ENCODE peak calls at places on chromosomes 16 and 17, in four cellular contexts. K, C, Y and U are unnamed samples. For H3K9me3, the result is how much of the 10 kb centered on the place peaks cover.

GRCh38 chr17:65085397-65085796 is 28.9 kb upstream of the GNA13 start:
- DNase-seq in Y (no peak), K (no peak), C (no peak), U (no peak)

GRCh38 chr16:48963306-48963705 is 318.3 kb downstream of the CBLN1 start:
- DNase-seq in C (no peak), Y (no peak), K (no peak), U (no peak)

GRCh38 chr16:78040396-78040795 is 18.0 kb downstream of the CLEC3A start:
- DNase-seq in C (no peak), Y (no peak), K (no peak), U (no peak)

GRCh38 chr17:15171433-15172047 is 93.6 kb downstream of the PMP22 start:
- DNase-seq in K (peak), C (peak), Y (peak), U (peak)

GRCh38 chr17:82623707-82624106 is 24.5 kb downstream of the WDR45B start:
- DNase-seq in K (no peak), C (no peak), Y (no peak), U (no peak)

GRCh38 chr17:65515512-65515911 is 45.9 kb downstream of the AXIN2 start:
- DNase-seq in K (no peak), Y (no peak), C (no peak), U (no peak)

GRCh38 chr16:50666658-50667496 is 14.2 kb downstream of the SNX20 start:
- DNase-seq in K (no peak), C (no peak), Y (no peak), U (no peak)

GRCh38 chr17:13385481-13385907 is 216.2 kb downstream of the HS3ST3A1 start:
- DNase-seq in C (no peak), K (no peak), Y (no peak), U (no peak)

GRCh38 chr17:80263253-80264047 is 2.8 kb downstream of the RNF213 start:
- DNase-seq in Y (peak), K (peak), C (peak), U (peak)

GRCh38 chr16:85959686-85960085 is 60.7 kb downstream of the IRF8 start:
- DNase-seq in C (no peak), Y (peak), K (no peak), U (no peak)

GRCh38 chr16:22132801-22133200 is 29.5 kb upstream of the SDR42E2 start:
- DNase-seq in C (no peak), K (no peak), Y (no peak), U (no peak)

GRCh38 chr17:7019406-7019805 is 3.4 kb upstream of the BCL6B start:
- DNase-seq in K (no peak), Y (no peak), C (peak), U (no peak)

GRCh38 chr17:41315814-41316430 is 412 bp upstream of the KRTAP17-1 start:
- DNase-seq in K (no peak), Y (no peak), C (no peak), U (no peak)

GRCh38 chr17:47265983-47266541 is 12.4 kb downstream of the ITGB3 start:
- DNase-seq in Y (peak), C (peak), K (no peak), U (no peak)

GRCh38 chr16:72172105-72173034 is at the start of gene PMFBP1:
- DNase-seq in K (no peak), C (peak), Y (peak), U (no peak)

GRCh38 chr17:81434079-81434478 is 38.8 kb downstream of the BAHCC1 start:
- DNase-seq in C (no peak), Y (no peak), K (no peak), U (peak)

GRCh38 chr17:47686661-47687327 is 7.2 kb upstream of the TBKBP1 start:
- DNase-seq in K (no peak), Y (no peak), C (no peak), U (no peak)

GRCh38 chr16:4957720-4958509 is at the start of gene SEC14L5:
- DNase-seq in Y (peak), C (peak), K (peak), U (peak)

GRCh38 chr16:67796099-67796718 is 10.2 kb downstream of the RANBP10 start:
- DNase-seq in C (no peak), K (no peak), Y (no peak), U (no peak)

GRCh38 chr17:58006563-58006923 is 503 bp downstream of the SRSF1 start:
- DNase-seq in K (peak), C (peak), Y (peak), U (peak)

GRCh38 chr17:36072431-36073121 is 8.5 kb downstream of the CCL18 start:
- DNase-seq in K (peak), C (no peak), Y (peak), U (peak)

GRCh38 chr16:76190480-76190879 is 86.7 kb upstream of the CNTNAP4 start:
- DNase-seq in K (no peak), Y (no peak), C (no peak), U (no peak)

GRCh38 chr16:50574852-50575251 is 26.7 kb downstream of the NKD1 start:
- DNase-seq in Y (no peak), C (no peak), K (no peak), U (no peak)

GRCh38 chr16:83835972-83836566 is 28.3 kb downstream of the HSBP1 start:
- DNase-seq in K (no peak), C (no peak), Y (no peak), U (no peak)

GRCh38 chr16:10003486-10003885 is 178.7 kb downstream of the GRIN2A start:
- DNase-seq in Y (no peak), C (no peak), K (no peak), U (no peak)

GRCh38 chr17:66167189-66167815 is 24.6 kb downstream of the CEP112 start:
- DNase-seq in C (no peak), K (no peak), Y (no peak), U (no peak)

GRCh38 chr17:29070795-29071194 is 27.9 kb downstream of the PIPOX start:
- DNase-seq in C (no peak), K (no peak), Y (no peak), U (no peak)

GRCh38 chr17:72477529-72477928 is 356.7 kb downstream of the SOX9 start:
- DNase-seq in C (no peak), Y (peak), K (peak), U (peak)

GRCh38 chr16:71340406-71340805 is 18.1 kb upstream of the CALB2 start:
- DNase-seq in C (no peak), K (no peak), Y (no peak), U (no peak)

GRCh38 chr16:19138601-19139000 is 24.8 kb downstream of the ITPRIPL2 start:
- DNase-seq in Y (peak), K (peak), C (peak), U (peak)

GRCh38 chr17:79909121-79909520 is 69.9 kb upstream of the CBX4 start:
- DNase-seq in Y (no peak), C (no peak), K (no peak), U (no peak)

GRCh38 chr17:2980211-2980903 is 83.0 kb downstream of the OR1D5 start:
- DNase-seq in K (no peak), C (peak), Y (no peak), U (no peak)

GRCh38 chr16:6232060-6232459 is 1100.6 kb upstream of the RBFOX1 start:
- DNase-seq in Y (no peak), C (no peak), K (no peak), U (no peak)

GRCh38 chr16:11201498-11202259 is 54.3 kb downstream of the SOCS1 start:
- DNase-seq in K (no peak), C (no peak), Y (no peak), U (peak)

DNA sequence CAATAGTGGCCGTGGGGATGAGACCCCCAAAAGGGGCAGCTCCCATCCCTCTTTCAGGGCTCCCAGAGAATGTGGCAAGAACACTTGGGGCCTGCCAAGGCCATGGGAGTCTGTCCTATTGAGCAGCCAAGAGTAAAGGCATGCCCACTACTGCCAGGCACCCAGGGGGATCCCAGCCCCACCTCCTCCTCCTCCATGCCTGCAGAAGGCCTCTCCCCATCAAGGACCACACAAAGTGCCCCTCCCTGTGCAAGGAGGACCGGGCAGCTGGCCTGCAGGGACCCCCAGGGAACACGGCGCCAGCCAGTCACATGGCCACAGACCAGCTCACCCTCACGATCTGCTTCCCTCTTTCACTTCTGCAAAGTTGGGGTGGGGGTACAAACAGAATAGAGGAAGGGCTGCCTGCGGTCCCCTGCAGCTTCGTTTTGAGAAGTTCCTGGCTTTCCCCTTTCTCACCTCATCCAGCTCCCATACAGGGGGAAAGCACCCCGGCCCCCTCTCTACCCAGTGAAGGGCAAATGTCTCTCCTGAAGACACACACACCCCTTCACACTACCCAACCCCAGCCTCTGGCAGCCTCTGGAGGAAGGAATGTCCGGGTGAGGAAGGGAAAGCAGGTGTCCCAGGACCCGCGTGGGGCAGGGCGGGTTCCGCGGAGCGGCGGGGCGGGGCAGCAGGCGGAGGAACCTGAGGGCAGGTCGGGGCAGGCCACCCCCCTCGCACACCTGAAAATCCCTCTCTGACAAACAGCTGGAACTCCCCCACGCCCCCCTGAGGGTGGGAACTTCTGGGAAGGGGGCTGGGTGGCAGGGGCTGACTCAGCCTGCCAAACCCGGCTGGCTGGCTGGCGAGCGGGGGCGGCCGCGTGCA is 2.0 kb downstream of the PPP1R9B start:
- DNase-seq in K (peak), Y (peak), C (peak), U (peak)
- TF ChIP-seq CTCF in K (no peak), Y (peak), C (peak), U (no peak)

GRCh38 chr16:34758835-34759234 is 1299.4 kb downstream of the TP53TG3F start:
- DNase-seq in C (no peak), Y (no peak), K (no peak), U (no peak)
- H3K9me3 ChIP-seq in C (under half), Y (under half), K (under half), U (half or more)

GRCh38 chr17:16873654-16874035 is 98.3 kb downstream of the TNFRSF13B start:
- DNase-seq in Y (no peak), K (no peak), C (peak), U (no peak)
- TF ChIP-seq CTCF in Y (no peak), K (no peak), C (no peak), U (no peak)

GRCh38 chr16:35685085-35685484 is 2225.7 kb downstream of the TP53TG3F start:
- DNase-seq in C (no peak), Y (no peak), K (no peak), U (no peak)
- H3K9me3 ChIP-seq in C (under half), Y (under half), K (under half), U (half or more)

DNA sequence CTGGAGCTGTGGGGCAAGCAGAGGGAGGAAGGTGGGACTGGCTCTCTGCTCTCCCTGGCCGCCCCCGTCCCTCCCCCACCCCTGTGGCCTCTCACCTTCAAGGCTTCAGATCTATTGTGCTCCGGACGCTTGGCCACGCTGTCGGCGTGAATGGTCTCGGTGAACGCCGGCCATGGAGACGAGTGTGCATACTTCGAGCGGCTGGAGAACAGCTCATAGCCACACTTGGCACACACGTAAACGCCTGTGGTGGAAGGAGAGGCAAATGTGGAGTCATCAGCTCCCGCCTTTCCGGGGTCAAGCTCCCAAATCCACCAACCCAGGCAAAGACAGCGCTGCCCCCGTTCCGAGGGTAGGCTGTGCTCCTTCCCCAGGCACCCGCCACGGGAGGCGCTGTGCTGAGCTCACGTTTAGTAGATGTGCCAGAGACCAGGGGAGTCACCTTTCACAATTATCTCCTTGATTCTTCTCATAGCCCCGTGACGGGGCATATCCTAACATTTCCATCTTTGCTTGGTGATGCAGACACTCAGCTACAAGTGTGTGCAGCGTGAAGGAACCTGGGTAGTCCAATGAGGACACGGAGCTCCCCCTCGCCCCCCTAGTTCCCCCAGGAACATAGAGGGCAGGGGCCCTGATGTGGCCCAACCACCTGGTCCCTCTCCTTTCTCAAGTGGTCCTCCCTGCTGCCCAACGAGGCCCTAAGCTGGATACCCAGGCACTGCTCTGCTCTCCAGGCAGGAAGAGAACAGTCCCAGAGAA is 1.7 kb downstream of the MSRB1 start:
- DNase-seq in C (no peak), K (no peak), Y (no peak), U (no peak)
- TF ChIP-seq CTCF in C (no peak), K (no peak), Y (no peak), U (no peak)

GRCh38 chr17:43352579-43352978 is 46.2 kb upstream of the ARL4D start:
- DNase-seq in C (no peak), K (no peak), Y (no peak), U (no peak)

GRCh38 chr17:43353364-43353763 is 45.4 kb upstream of the ARL4D start:
- DNase-seq in K (no peak), C (no peak), Y (no peak), U (no peak)

GRCh38 chr17:43350888-43351361 is 47.9 kb upstream of the ARL4D start:
- DNase-seq in C (no peak), K (no peak), Y (no peak), U (no peak)

GRCh38 chr17:43349142-43349541 is 49.7 kb upstream of the ARL4D start:
- DNase-seq in Y (no peak), C (no peak), K (no peak), U (no peak)

DNA sequence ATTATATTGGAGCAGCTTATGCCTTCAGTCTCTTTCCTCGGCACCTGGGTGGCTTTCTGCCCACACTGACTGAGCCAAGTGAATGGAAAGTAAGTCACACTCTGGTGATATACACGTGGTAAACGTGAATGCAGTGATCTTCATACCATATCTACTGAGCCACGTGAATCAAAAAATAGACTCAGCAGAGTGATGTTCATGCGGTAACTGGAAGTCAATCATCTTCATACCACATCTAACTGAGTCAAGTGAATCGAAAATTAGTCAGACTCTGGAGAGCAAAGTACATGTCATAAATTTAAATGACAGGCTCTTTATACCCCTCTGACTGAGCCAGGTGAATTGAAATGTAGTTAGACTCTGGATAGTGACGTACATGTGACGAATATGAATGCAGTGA is 47.1 kb upstream of the ARL4D start:
- DNase-seq in K (no peak), C (no peak), Y (no peak), U (no peak)
- H3K9me3 ChIP-seq in K (under half), C (under half), Y (under half), U (under half)

DNA sequence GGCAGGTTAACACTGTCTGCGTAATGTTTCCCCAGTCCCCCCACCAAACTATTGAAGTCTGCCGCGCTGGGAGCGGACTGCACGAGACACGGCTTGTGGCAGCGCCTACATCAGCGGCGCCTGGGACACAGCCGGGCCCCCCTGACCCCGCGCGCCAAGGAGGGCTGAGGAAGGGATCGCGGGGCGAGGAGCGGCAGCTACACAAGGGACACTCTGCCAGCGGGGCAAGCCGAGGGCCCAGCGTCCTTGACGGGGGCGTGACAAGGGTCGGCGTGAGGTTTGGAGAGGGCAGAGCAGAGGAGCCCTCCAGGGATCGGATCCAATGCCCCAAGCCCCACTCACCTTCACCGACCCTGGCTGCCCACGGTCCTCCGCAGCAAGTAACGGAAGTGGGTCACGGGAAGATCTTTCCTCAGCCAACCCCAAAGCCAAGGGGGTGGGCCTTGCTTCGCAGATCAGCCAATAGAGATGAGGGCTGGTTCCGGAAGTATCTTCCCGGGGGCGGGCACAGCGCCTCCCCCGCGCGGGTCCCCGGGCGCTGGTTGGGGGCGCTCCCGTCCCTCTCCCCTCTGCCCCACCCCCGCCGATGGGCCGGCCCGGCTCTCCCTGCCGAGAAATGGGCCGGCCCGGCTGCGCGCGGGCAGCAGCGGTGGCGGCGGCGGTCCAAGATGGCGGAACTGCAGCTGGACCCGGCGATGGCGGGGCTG is at the start of the genes ATP5PD and KCTD2:
- DNase-seq in K (peak), Y (peak), C (peak), U (peak)
- TF ChIP-seq CTCF in K (no peak), Y (no peak), C (no peak), U (no peak)